ENCODE peak calls at places on chromosome 1, in ten cellular contexts. One of them, this sample, is unnamed.
A peak's percentile ranks its signal among the peaks of the same experiment; 100 is the strongest.

GRCh38 chr1:905811-906531 is 17.8 kb upstream of the SAMD11 start:
- DNase-seq in astrocyte of the spinal cord: no peak
- DNase-seq in left ventricle myocardium inferior: peak; percentile 16
- DNase-seq in fibroblast of pulmonary artery: no peak
- DNase-seq in psoas muscle: peak; percentile 27
- DNase-seq in GM23338: no peak
- DNase-seq in choroid plexus epithelial cell: no peak
- DNase-seq in RWPE2: peak; percentile 51
- DNase-seq in upper lobe of right lung: peak; percentile 64
- DNase-seq in nephron progenitor cell: no peak
- DNase-seq in this sample: no peak

GRCh38 chr1:223230161-223230881 is 87.3 kb upstream of the TLR5 start:
- DNase-seq in psoas muscle: no peak
- DNase-seq in astrocyte of the spinal cord: peak; percentile 88
- DNase-seq in GM23338: no peak
- DNase-seq in fibroblast of pulmonary artery: peak; percentile 51
- DNase-seq in choroid plexus epithelial cell: peak; percentile 63
- DNase-seq in nephron progenitor cell: no peak
- DNase-seq in left ventricle myocardium inferior: no peak
- DNase-seq in RWPE2: no peak
- DNase-seq in upper lobe of right lung: no peak
- DNase-seq in this sample: peak; percentile 52

GRCh38 chr1:16204634-16205332 is 7.7 kb downstream of the ARHGEF19 start:
- DNase-seq in nephron progenitor cell: peak; percentile 61
- DNase-seq in RWPE2: no peak
- DNase-seq in psoas muscle: no peak
- DNase-seq in GM23338: peak; percentile 73
- DNase-seq in astrocyte of the spinal cord: no peak
- DNase-seq in fibroblast of pulmonary artery: no peak
- DNase-seq in left ventricle myocardium inferior: no peak
- DNase-seq in upper lobe of right lung: peak; percentile 76
- DNase-seq in choroid plexus epithelial cell: peak; percentile 47
- DNase-seq in this sample: peak; percentile 35

GRCh38 chr1:37498872-37499617 is 15.5 kb downstream of the MEAF6 start:
- DNase-seq in GM23338: no peak
- DNase-seq in nephron progenitor cell: no peak
- DNase-seq in psoas muscle: no peak
- DNase-seq in fibroblast of pulmonary artery: peak; percentile 73
- DNase-seq in choroid plexus epithelial cell: peak; percentile 70
- DNase-seq in astrocyte of the spinal cord: peak; percentile 69
- DNase-seq in left ventricle myocardium inferior: no peak
- DNase-seq in upper lobe of right lung: no peak
- DNase-seq in RWPE2: no peak
- DNase-seq in this sample: peak; percentile 70

GRCh38 chr1:1318131-1318652 is 6.3 kb downstream of the INTS11 start:
- DNase-seq in choroid plexus epithelial cell: peak; percentile 97
- DNase-seq in GM23338: peak; percentile 37
- DNase-seq in nephron progenitor cell: no peak
- DNase-seq in upper lobe of right lung: peak; percentile 87
- DNase-seq in astrocyte of the spinal cord: peak; percentile 95
- DNase-seq in fibroblast of pulmonary artery: peak; percentile 96
- DNase-seq in RWPE2: no peak
- DNase-seq in left ventricle myocardium inferior: peak; percentile 85
- DNase-seq in psoas muscle: peak; percentile 88
- DNase-seq in this sample: peak; percentile 94

GRCh38 chr1:40379785-40380452 is 6.4 kb downstream of the SMAP2 start:
- DNase-seq in choroid plexus epithelial cell: no peak
- DNase-seq in astrocyte of the spinal cord: peak; percentile 73
- DNase-seq in left ventricle myocardium inferior: no peak
- DNase-seq in GM23338: no peak
- DNase-seq in fibroblast of pulmonary artery: peak; percentile 47
- DNase-seq in RWPE2: no peak
- DNase-seq in nephron progenitor cell: no peak
- DNase-seq in upper lobe of right lung: no peak
- DNase-seq in psoas muscle: no peak
- DNase-seq in this sample: peak; percentile 11

GRCh38 chr1:193283026-193283425 is 96.6 kb upstream of the B3GALT2 start:
- DNase-seq in nephron progenitor cell: no peak
- DNase-seq in choroid plexus epithelial cell: peak; percentile 76
- DNase-seq in left ventricle myocardium inferior: no peak
- DNase-seq in RWPE2: no peak
- DNase-seq in upper lobe of right lung: no peak
- DNase-seq in GM23338: peak; percentile 50
- DNase-seq in astrocyte of the spinal cord: peak; percentile 72
- DNase-seq in psoas muscle: no peak
- DNase-seq in fibroblast of pulmonary artery: peak; percentile 4
- DNase-seq in this sample: no peak

GRCh38 chr1:224747578-224747977 is 131.5 kb downstream of the CNIH3 start:
- DNase-seq in psoas muscle: no peak
- DNase-seq in nephron progenitor cell: no peak
- DNase-seq in astrocyte of the spinal cord: peak; percentile 56
- DNase-seq in fibroblast of pulmonary artery: peak; percentile 67
- DNase-seq in choroid plexus epithelial cell: peak; percentile 22
- DNase-seq in RWPE2: no peak
- DNase-seq in upper lobe of right lung: no peak
- DNase-seq in left ventricle myocardium inferior: no peak
- DNase-seq in GM23338: no peak
- DNase-seq in this sample: peak; percentile 92

GRCh38 chr1:106619827-106620134 is 436.7 kb upstream of the PRMT6 start:
- DNase-seq in nephron progenitor cell: no peak
- DNase-seq in left ventricle myocardium inferior: no peak
- DNase-seq in fibroblast of pulmonary artery: no peak
- DNase-seq in GM23338: no peak
- DNase-seq in upper lobe of right lung: no peak
- DNase-seq in RWPE2: peak; percentile 30
- DNase-seq in astrocyte of the spinal cord: no peak
- DNase-seq in choroid plexus epithelial cell: no peak
- DNase-seq in psoas muscle: no peak
- DNase-seq in this sample: no peak

GRCh38 chr1:43054961-43055360 is 96.3 kb upstream of the SLC2A1 start:
- DNase-seq in psoas muscle: no peak
- DNase-seq in GM23338: no peak
- DNase-seq in fibroblast of pulmonary artery: no peak
- DNase-seq in upper lobe of right lung: no peak
- DNase-seq in choroid plexus epithelial cell: no peak
- DNase-seq in left ventricle myocardium inferior: no peak
- DNase-seq in nephron progenitor cell: no peak
- DNase-seq in astrocyte of the spinal cord: no peak
- DNase-seq in RWPE2: no peak
- DNase-seq in this sample: no peak

GRCh38 chr1:228109962-228110488 is 926 bp upstream of the MRPL55 start:
- DNase-seq in upper lobe of right lung: no peak
- DNase-seq in left ventricle myocardium inferior: no peak
- DNase-seq in psoas muscle: no peak
- DNase-seq in RWPE2: no peak
- DNase-seq in nephron progenitor cell: no peak
- DNase-seq in fibroblast of pulmonary artery: peak; percentile 55
- DNase-seq in choroid plexus epithelial cell: peak; percentile 23
- DNase-seq in GM23338: peak; percentile 60
- DNase-seq in astrocyte of the spinal cord: no peak
- DNase-seq in this sample: no peak

GRCh38 chr1:117644696-117645311 is 39.0 kb downstream of the TENT5C start:
- DNase-seq in GM23338: no peak
- DNase-seq in upper lobe of right lung: no peak
- DNase-seq in nephron progenitor cell: no peak
- DNase-seq in fibroblast of pulmonary artery: no peak
- DNase-seq in left ventricle myocardium inferior: no peak
- DNase-seq in choroid plexus epithelial cell: no peak
- DNase-seq in astrocyte of the spinal cord: no peak
- DNase-seq in RWPE2: no peak
- DNase-seq in psoas muscle: no peak
- DNase-seq in this sample: no peak

GRCh38 chr1:117645343-117645742 is 39.5 kb downstream of the TENT5C start:
- DNase-seq in astrocyte of the spinal cord: no peak
- DNase-seq in upper lobe of right lung: no peak
- DNase-seq in nephron progenitor cell: no peak
- DNase-seq in psoas muscle: no peak
- DNase-seq in fibroblast of pulmonary artery: no peak
- DNase-seq in GM23338: no peak
- DNase-seq in RWPE2: no peak
- DNase-seq in choroid plexus epithelial cell: no peak
- DNase-seq in left ventricle myocardium inferior: no peak
- DNase-seq in this sample: no peak

GRCh38 chr1:117648015-117648414 is 42.2 kb downstream of the TENT5C start:
- DNase-seq in astrocyte of the spinal cord: no peak
- DNase-seq in fibroblast of pulmonary artery: no peak
- DNase-seq in psoas muscle: no peak
- DNase-seq in upper lobe of right lung: no peak
- DNase-seq in left ventricle myocardium inferior: no peak
- DNase-seq in choroid plexus epithelial cell: no peak
- DNase-seq in RWPE2: no peak
- DNase-seq in nephron progenitor cell: no peak
- DNase-seq in GM23338: no peak
- DNase-seq in this sample: no peak

GRCh38 chr1:117646007-117646913 is 40.4 kb downstream of the TENT5C start:
- DNase-seq in fibroblast of pulmonary artery: peak; percentile 39
- DNase-seq in upper lobe of right lung: no peak
- DNase-seq in astrocyte of the spinal cord: no peak
- DNase-seq in choroid plexus epithelial cell: peak; percentile 34
- DNase-seq in GM23338: no peak
- DNase-seq in psoas muscle: no peak
- DNase-seq in left ventricle myocardium inferior: no peak
- DNase-seq in RWPE2: peak; percentile 26
- DNase-seq in nephron progenitor cell: no peak
- DNase-seq in this sample: peak; percentile 19

GRCh38 chr1:117646956-117647355 is 41.1 kb downstream of the TENT5C start:
- DNase-seq in RWPE2: peak; percentile 22
- DNase-seq in choroid plexus epithelial cell: no peak
- DNase-seq in psoas muscle: no peak
- DNase-seq in GM23338: no peak
- DNase-seq in left ventricle myocardium inferior: no peak
- DNase-seq in fibroblast of pulmonary artery: no peak
- DNase-seq in nephron progenitor cell: no peak
- DNase-seq in astrocyte of the spinal cord: no peak
- DNase-seq in upper lobe of right lung: no peak
- DNase-seq in this sample: no peak
- TF ChIP-seq CTCF in RWPE2: no peak
- TF ChIP-seq CTCF in choroid plexus epithelial cell: no peak
- TF ChIP-seq CTCF in psoas muscle: no peak
- TF ChIP-seq CTCF in GM23338: no peak
- TF ChIP-seq CTCF in left ventricle myocardium inferior: no peak
- TF ChIP-seq CTCF in fibroblast of pulmonary artery: no peak
- TF ChIP-seq CTCF in nephron progenitor cell: no peak
- TF ChIP-seq CTCF in astrocyte of the spinal cord: no peak
- TF ChIP-seq CTCF in upper lobe of right lung: no peak
- TF ChIP-seq CTCF in this sample: no peak

GRCh38 chr1:155051342-155051776 is 243 bp downstream of the ADAM15 start:
- DNase-seq in left ventricle myocardium inferior: no peak
- DNase-seq in choroid plexus epithelial cell: no peak
- DNase-seq in RWPE2: no peak
- DNase-seq in fibroblast of pulmonary artery: no peak
- DNase-seq in psoas muscle: no peak
- DNase-seq in upper lobe of right lung: no peak
- DNase-seq in nephron progenitor cell: no peak
- DNase-seq in GM23338: no peak
- DNase-seq in astrocyte of the spinal cord: no peak
- DNase-seq in this sample: peak; percentile 26

GRCh38 chr1:155052412-155053400 is 1.6 kb downstream of the ADAM15 start:
- DNase-seq in GM23338: peak; percentile 46
- DNase-seq in astrocyte of the spinal cord: no peak
- DNase-seq in fibroblast of pulmonary artery: no peak
- DNase-seq in left ventricle myocardium inferior: peak; percentile 67
- DNase-seq in psoas muscle: peak; percentile 41
- DNase-seq in nephron progenitor cell: no peak
- DNase-seq in RWPE2: no peak
- DNase-seq in upper lobe of right lung: no peak
- DNase-seq in choroid plexus epithelial cell: no peak
- DNase-seq in this sample: peak; percentile 68

GRCh38 chr1:155051777-155052398 is 772 bp downstream of the ADAM15 start:
- DNase-seq in GM23338: peak; percentile 51
- DNase-seq in fibroblast of pulmonary artery: peak; percentile 29
- DNase-seq in astrocyte of the spinal cord: peak; percentile 19
- DNase-seq in psoas muscle: peak; percentile 71
- DNase-seq in upper lobe of right lung: peak; percentile 83
- DNase-seq in nephron progenitor cell: peak; percentile 37
- DNase-seq in choroid plexus epithelial cell: no peak
- DNase-seq in left ventricle myocardium inferior: peak; percentile 74
- DNase-seq in RWPE2: peak; percentile 76
- DNase-seq in this sample: peak; percentile 57

GRCh38 chr1:155049651-155050559 is 1.2 kb upstream of the ADAM15 start:
- DNase-seq in upper lobe of right lung: no peak
- DNase-seq in GM23338: no peak
- DNase-seq in left ventricle myocardium inferior: no peak
- DNase-seq in RWPE2: no peak
- DNase-seq in psoas muscle: no peak
- DNase-seq in nephron progenitor cell: no peak
- DNase-seq in fibroblast of pulmonary artery: peak; percentile 47
- DNase-seq in choroid plexus epithelial cell: no peak
- DNase-seq in astrocyte of the spinal cord: peak; percentile 27
- DNase-seq in this sample: peak; percentile 47

GRCh38 chr1:155050560-155051341 is at the start of gene ADAM15:
- DNase-seq in psoas muscle: peak; percentile 88
- DNase-seq in upper lobe of right lung: peak; percentile 95
- DNase-seq in nephron progenitor cell: peak; percentile 92
- DNase-seq in astrocyte of the spinal cord: peak; percentile 60
- DNase-seq in fibroblast of pulmonary artery: peak; percentile 56
- DNase-seq in choroid plexus epithelial cell: peak; percentile 61
- DNase-seq in GM23338: peak; percentile 93
- DNase-seq in RWPE2: peak; percentile 66
- DNase-seq in left ventricle myocardium inferior: peak; percentile 87
- DNase-seq in this sample: peak; percentile 84
- TF ChIP-seq CTCF in psoas muscle: peak; percentile 93
- TF ChIP-seq CTCF in upper lobe of right lung: peak; percentile 96
- TF ChIP-seq CTCF in nephron progenitor cell: peak; percentile 91
- TF ChIP-seq CTCF in astrocyte of the spinal cord: peak; percentile 84
- TF ChIP-seq CTCF in fibroblast of pulmonary artery: peak; percentile 64
- TF ChIP-seq CTCF in choroid plexus epithelial cell: peak; percentile 75
- TF ChIP-seq CTCF in GM23338: peak; percentile 94
- TF ChIP-seq CTCF in RWPE2: peak; percentile 90
- TF ChIP-seq CTCF in left ventricle myocardium inferior: peak; percentile 93
- TF ChIP-seq CTCF in this sample: peak; percentile 99

GRCh38 chr1:165152727-165153126 is 203.8 kb downstream of the LMX1A start:
- DNase-seq in psoas muscle: no peak
- DNase-seq in choroid plexus epithelial cell: no peak
- DNase-seq in left ventricle myocardium inferior: no peak
- DNase-seq in astrocyte of the spinal cord: no peak
- DNase-seq in nephron progenitor cell: peak; percentile 57
- DNase-seq in fibroblast of pulmonary artery: no peak
- DNase-seq in RWPE2: no peak
- DNase-seq in upper lobe of right lung: no peak
- DNase-seq in GM23338: peak; percentile 59
- DNase-seq in this sample: peak; percentile 60
- TF ChIP-seq CTCF in psoas muscle: peak; percentile 43
- TF ChIP-seq CTCF in choroid plexus epithelial cell: no peak
- TF ChIP-seq CTCF in left ventricle myocardium inferior: peak; percentile 41
- TF ChIP-seq CTCF in astrocyte of the spinal cord: no peak
- TF ChIP-seq CTCF in nephron progenitor cell: peak; percentile 51
- TF ChIP-seq CTCF in fibroblast of pulmonary artery: no peak
- TF ChIP-seq CTCF in RWPE2: peak; percentile 46
- TF ChIP-seq CTCF in upper lobe of right lung: no peak
- TF ChIP-seq CTCF in GM23338: peak; percentile 75
- TF ChIP-seq CTCF in this sample: no peak

DNA sequence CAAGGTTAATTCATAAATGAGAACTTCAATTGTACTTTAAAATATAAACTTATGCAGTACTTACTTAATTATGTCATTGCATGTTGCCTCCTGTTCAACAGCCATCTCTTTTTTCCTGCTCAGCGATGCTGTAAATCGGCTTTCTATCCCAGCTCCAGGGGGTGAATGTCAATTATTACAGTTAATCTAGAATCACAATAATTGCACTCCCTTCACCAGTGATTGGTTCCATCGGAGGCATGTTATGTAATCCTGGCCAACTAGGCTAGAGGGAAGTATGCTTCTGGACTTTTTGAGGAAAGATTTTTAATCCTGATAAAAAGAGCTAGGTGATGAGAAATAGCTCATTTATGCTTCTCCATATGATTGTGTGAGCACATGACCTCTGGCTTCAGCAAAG is 53.8 kb upstream of the SGIP1 start:
- DNase-seq in choroid plexus epithelial cell: no peak
- DNase-seq in upper lobe of right lung: no peak
- DNase-seq in psoas muscle: no peak
- DNase-seq in left ventricle myocardium inferior: no peak
- DNase-seq in astrocyte of the spinal cord: no peak
- DNase-seq in fibroblast of pulmonary artery: no peak
- DNase-seq in GM23338: no peak
- DNase-seq in RWPE2: no peak
- DNase-seq in nephron progenitor cell: no peak
- DNase-seq in this sample: no peak
- TF ChIP-seq CTCF in choroid plexus epithelial cell: no peak
- TF ChIP-seq CTCF in upper lobe of right lung: no peak
- TF ChIP-seq CTCF in psoas muscle: no peak
- TF ChIP-seq CTCF in left ventricle myocardium inferior: no peak
- TF ChIP-seq CTCF in astrocyte of the spinal cord: no peak
- TF ChIP-seq CTCF in fibroblast of pulmonary artery: no peak
- TF ChIP-seq CTCF in GM23338: no peak
- TF ChIP-seq CTCF in RWPE2: no peak
- TF ChIP-seq CTCF in nephron progenitor cell: no peak
- TF ChIP-seq CTCF in this sample: no peak

This sample was measured in MCF 10A.